ENCODE peak calls at places on chromosomes 13 and 19, in four cellular contexts. One of them, this sample, is unnamed.

GRCh38 chr13:47680752-47681151 is 320.3 kb downstream of the SUCLA2 start:
- DNase-seq in GM12878: no peak
- DNase-seq in HCT116: no peak
- DNase-seq in stomach: no peak
- DNase-seq in this sample: no peak

GRCh38 chr13:21458457-21458815 is 667 bp downstream of the ZDHHC20 start:
- DNase-seq in GM12878: no peak
- DNase-seq in HCT116: no peak
- DNase-seq in stomach: peak
- DNase-seq in this sample: peak

GRCh38 chr13:91459485-91459884 is 61.1 kb downstream of the GPC5 start:
- DNase-seq in GM12878: no peak
- DNase-seq in HCT116: no peak
- DNase-seq in stomach: no peak
- DNase-seq in this sample: no peak

GRCh38 chr13:72384879-72385278 is 342.6 kb downstream of the MZT1 start:
- DNase-seq in GM12878: no peak
- DNase-seq in HCT116: no peak
- DNase-seq in stomach: no peak
- DNase-seq in this sample: no peak

GRCh38 chr19:39032164-39032918 is at the start of gene FBXO27:
- DNase-seq in GM12878: no peak
- DNase-seq in HCT116: peak
- DNase-seq in stomach: no peak
- DNase-seq in this sample: no peak

GRCh38 chr19:42816901-42817300 is 51.4 kb upstream of the PSG8 start:
- DNase-seq in GM12878: no peak
- DNase-seq in HCT116: no peak
- DNase-seq in stomach: no peak
- DNase-seq in this sample: no peak

GRCh38 chr19:4594199-4594598 is 34.7 kb upstream of the SEMA6B start:
- DNase-seq in GM12878: no peak
- DNase-seq in HCT116: no peak
- DNase-seq in stomach: no peak
- DNase-seq in this sample: no peak

GRCh38 chr19:51450730-51451307 is 7.4 kb downstream of the SIGLEC8 start:
- DNase-seq in GM12878: no peak
- DNase-seq in HCT116: no peak
- DNase-seq in stomach: peak
- DNase-seq in this sample: no peak

GRCh38 chr19:34662919-34663318 is 14.0 kb downstream of the SCGB2B2 start:
- DNase-seq in GM12878: no peak
- DNase-seq in HCT116: peak
- DNase-seq in stomach: no peak
- DNase-seq in this sample: no peak

GRCh38 chr13:40315416-40316064 is 350.9 kb downstream of the FOXO1 start:
- DNase-seq in GM12878: no peak
- DNase-seq in HCT116: no peak
- DNase-seq in stomach: no peak
- DNase-seq in this sample: peak

GRCh38 chr19:19642506-19643157 is 825 bp downstream of the GMIP start:
- DNase-seq in GM12878: no peak
- DNase-seq in HCT116: no peak
- DNase-seq in stomach: no peak
- DNase-seq in this sample: no peak

GRCh38 chr13:95707035-95707434 is 30.1 kb downstream of the DNAJC3 start:
- DNase-seq in GM12878: no peak
- DNase-seq in HCT116: no peak
- DNase-seq in stomach: no peak
- DNase-seq in this sample: no peak
- TF ChIP-seq POLR2A in GM12878: no peak
- TF ChIP-seq POLR2A in HCT116: no peak
- TF ChIP-seq POLR2A in stomach: no peak
- TF ChIP-seq POLR2A in this sample: no peak

GRCh38 chr13:111158136-111158805 is 43.2 kb downstream of the ARHGEF7 start:
- DNase-seq in GM12878: no peak
- DNase-seq in HCT116: no peak
- DNase-seq in stomach: no peak
- DNase-seq in this sample: no peak

GRCh38 chr13:111156421-111156820 is 41.3 kb downstream of the ARHGEF7 start:
- DNase-seq in GM12878: no peak
- DNase-seq in HCT116: no peak
- DNase-seq in stomach: no peak
- DNase-seq in this sample: no peak

GRCh38 chr13:111152836-111153235 is 37.7 kb downstream of the ARHGEF7 start:
- DNase-seq in GM12878: no peak
- DNase-seq in HCT116: peak
- DNase-seq in stomach: no peak
- DNase-seq in this sample: no peak

GRCh38 chr13:111153977-111154332 is 38.8 kb downstream of the ARHGEF7 start:
- DNase-seq in GM12878: no peak
- DNase-seq in HCT116: no peak
- DNase-seq in stomach: no peak
- DNase-seq in this sample: no peak

GRCh38 chr13:111153279-111153976 is 38.3 kb downstream of the ARHGEF7 start:
- DNase-seq in GM12878: no peak
- DNase-seq in HCT116: peak
- DNase-seq in stomach: peak
- DNase-seq in this sample: peak
- TF ChIP-seq CTCF in GM12878: peak
- TF ChIP-seq CTCF in HCT116: peak
- TF ChIP-seq CTCF in stomach: peak
- TF ChIP-seq CTCF in this sample: peak

GRCh38 chr19:48821633-48822032 is 10.8 kb upstream of the BCAT2 start:
- DNase-seq in GM12878: no peak
- DNase-seq in HCT116: no peak
- DNase-seq in stomach: no peak
- DNase-seq in this sample: no peak

GRCh38 chr19:48817585-48818124 is 6.8 kb upstream of the BCAT2 start:
- DNase-seq in GM12878: no peak
- DNase-seq in HCT116: no peak
- DNase-seq in stomach: no peak
- DNase-seq in this sample: no peak

GRCh38 chr19:48818234-48818823 is 7.5 kb upstream of the BCAT2 start:
- DNase-seq in GM12878: no peak
- DNase-seq in HCT116: no peak
- DNase-seq in stomach: peak
- DNase-seq in this sample: no peak

GRCh38 chr19:48822514-48822913 is 11.7 kb upstream of the BCAT2 start:
- DNase-seq in GM12878: no peak
- DNase-seq in HCT116: no peak
- DNase-seq in stomach: no peak
- DNase-seq in this sample: no peak

GRCh38 chr19:48819366-48819816 is 8.6 kb upstream of the BCAT2 start:
- DNase-seq in GM12878: no peak
- DNase-seq in HCT116: peak
- DNase-seq in stomach: peak
- DNase-seq in this sample: no peak
- TF ChIP-seq POLR2AphosphoS5 in GM12878: no peak
- TF ChIP-seq POLR2AphosphoS5 in HCT116: peak
- TF ChIP-seq POLR2AphosphoS5 in stomach: peak
- TF ChIP-seq POLR2AphosphoS5 in this sample: no peak

DNA sequence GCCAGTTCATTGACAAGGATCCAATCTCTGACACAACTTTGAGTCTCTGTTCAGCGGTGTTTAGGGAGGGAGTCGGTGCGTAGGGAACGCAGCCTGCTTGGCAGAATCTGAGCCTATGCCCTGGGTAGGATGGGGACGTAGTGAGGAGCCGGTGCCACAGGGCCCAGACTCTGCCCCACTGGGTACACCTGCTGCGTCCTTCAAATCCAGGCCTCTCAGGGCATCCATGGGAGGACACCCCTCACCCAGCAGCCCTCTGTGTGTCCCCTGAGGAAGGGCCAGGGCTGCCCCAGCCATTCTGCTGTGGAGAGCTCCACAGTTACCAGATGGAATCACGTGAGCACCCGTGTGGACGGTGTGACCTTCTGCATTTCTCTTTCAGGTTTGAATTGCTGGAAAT is 133.2 kb upstream of the MCF2L start:
- DNase-seq in GM12878: no peak
- DNase-seq in HCT116: no peak
- DNase-seq in stomach: no peak
- DNase-seq in this sample: no peak
- TF ChIP-seq POLR2A in GM12878: no peak
- TF ChIP-seq POLR2A in HCT116: no peak
- TF ChIP-seq POLR2A in stomach: no peak
- TF ChIP-seq POLR2A in this sample: no peak

GRCh38 chr19:13960863-13961784 is 8.8 kb downstream of the DCAF15 start:
- DNase-seq in GM12878: no peak
- DNase-seq in HCT116: no peak
- DNase-seq in stomach: no peak
- DNase-seq in this sample: no peak
- TF ChIP-seq CTCF in GM12878: no peak
- TF ChIP-seq CTCF in HCT116: no peak
- TF ChIP-seq CTCF in stomach: no peak
- TF ChIP-seq CTCF in this sample: no peak

DNA sequence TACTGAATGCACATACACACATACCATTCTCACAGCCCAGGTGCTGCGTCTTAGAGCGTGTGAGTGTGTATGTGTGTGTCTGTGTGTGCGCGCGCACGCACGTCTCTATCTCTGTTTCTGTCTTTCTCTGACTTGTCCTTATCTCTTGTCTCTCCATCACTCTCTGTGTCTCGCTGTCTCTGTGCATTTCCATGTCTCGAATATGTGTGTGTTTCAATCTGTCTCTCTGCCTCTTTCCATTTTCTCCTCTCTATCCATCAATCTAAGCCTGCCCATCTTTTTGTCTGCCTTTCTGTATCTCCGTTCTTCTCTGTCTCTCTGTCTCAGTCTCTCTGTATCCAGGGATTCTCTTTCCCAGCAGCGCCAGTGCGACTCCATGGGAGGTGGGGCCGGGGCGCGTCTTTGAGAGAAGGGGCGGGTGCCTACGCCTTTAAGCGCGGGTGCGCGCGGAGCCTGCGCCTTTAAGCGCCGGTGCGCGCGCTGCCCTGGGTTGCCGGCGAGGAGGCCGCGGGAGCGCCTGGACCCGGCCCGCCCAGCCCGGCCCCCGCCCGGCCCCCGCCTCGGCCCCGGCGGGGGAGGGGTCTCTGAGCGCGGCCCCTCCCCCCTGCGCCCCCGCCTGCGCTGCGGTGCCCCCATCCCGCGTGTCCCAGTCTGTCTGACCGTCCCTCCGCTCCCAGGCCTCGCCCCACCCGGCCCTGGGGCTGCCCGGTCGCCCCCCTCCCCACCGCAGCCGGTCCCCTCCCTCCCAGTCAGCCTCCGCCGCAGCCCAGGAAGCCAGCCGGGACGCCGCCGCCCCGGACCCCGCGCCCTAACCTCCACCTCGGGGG is at the start of gene LRFN3:
- DNase-seq in GM12878: no peak
- DNase-seq in HCT116: peak
- DNase-seq in stomach: peak
- DNase-seq in this sample: peak
- TF ChIP-seq POLR2AphosphoS5 in GM12878: no peak
- TF ChIP-seq POLR2AphosphoS5 in HCT116: peak
- TF ChIP-seq POLR2AphosphoS5 in stomach: no peak
- TF ChIP-seq POLR2AphosphoS5 in this sample: peak

DNA sequence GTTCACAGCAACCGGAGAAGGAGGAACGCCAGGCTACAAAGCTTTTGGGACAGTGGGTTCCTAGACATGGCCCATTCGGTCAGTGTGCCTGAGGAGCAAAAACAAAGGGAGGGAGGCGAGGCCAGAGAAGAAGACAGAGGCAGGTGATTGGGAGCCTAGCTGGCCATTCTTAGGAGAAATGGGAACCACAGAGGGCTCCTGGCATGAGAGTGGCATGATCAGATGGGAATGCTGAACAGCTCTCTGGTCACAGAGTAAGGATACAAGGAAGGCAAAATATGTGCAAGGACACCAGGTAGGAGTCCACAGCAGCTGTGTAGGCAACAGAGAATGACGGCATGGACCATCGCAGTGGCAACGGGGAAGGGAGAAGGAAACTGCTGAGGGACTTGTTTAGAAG is 82.4 kb downstream of the EFNB2 start:
- DNase-seq in GM12878: no peak
- DNase-seq in HCT116: no peak
- DNase-seq in stomach: no peak
- DNase-seq in this sample: no peak
- TF ChIP-seq POLR2A in GM12878: no peak
- TF ChIP-seq POLR2A in HCT116: no peak
- TF ChIP-seq POLR2A in stomach: no peak
- TF ChIP-seq POLR2A in this sample: no peak

GRCh38 chr19:10478903-10479384 is 24.2 kb downstream of the KEAP1 start:
- DNase-seq in GM12878: no peak
- DNase-seq in HCT116: peak
- DNase-seq in stomach: peak
- DNase-seq in this sample: peak
- TF ChIP-seq CTCF in GM12878: peak
- TF ChIP-seq CTCF in HCT116: peak
- TF ChIP-seq CTCF in stomach: no peak
- TF ChIP-seq CTCF in this sample: peak

DNA sequence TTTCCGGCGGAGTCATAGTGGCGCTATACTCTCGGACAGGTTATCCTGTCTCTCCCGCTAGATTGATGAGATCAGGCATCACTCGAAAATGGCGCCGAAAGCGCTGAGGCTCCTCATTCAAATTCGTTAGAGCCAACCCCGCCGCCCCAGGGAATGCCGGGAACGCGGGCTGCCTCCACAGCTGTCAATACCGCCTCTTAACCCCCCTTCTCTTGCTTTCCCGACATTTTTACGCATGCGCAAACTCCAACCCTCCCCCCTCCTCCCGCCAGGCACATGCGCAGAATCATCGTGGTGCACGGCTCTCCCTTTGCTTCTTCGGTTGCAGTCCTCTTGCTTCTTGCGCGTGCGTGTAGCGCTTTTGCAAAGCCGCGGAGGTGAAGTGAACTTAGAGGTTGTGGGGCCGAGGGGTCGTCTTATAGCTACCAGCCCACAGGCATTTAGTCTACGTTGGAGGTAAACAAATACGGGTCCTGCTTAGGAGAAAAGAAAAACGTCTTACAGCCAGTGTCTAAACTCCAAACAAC is 66.7 kb downstream of the KCNRG start:
- DNase-seq in GM12878: peak
- DNase-seq in HCT116: peak
- DNase-seq in stomach: peak
- DNase-seq in this sample: peak
- TF ChIP-seq POLR2AphosphoS5 in GM12878: peak
- TF ChIP-seq POLR2AphosphoS5 in HCT116: peak
- TF ChIP-seq POLR2AphosphoS5 in stomach: peak
- TF ChIP-seq POLR2AphosphoS5 in this sample: peak